ENCODE peak calls at places on chromosomes 7 and 10, in five cellular contexts. One of them, this sample, is unnamed.

GRCh38 chr7:7779888-7780287 is 61.5 kb upstream of the RPA3 start:
- DNase-seq in HEK293T: no peak
- DNase-seq in NT2/D1: no peak
- DNase-seq in GM12878: no peak
- DNase-seq in H1: no peak
- DNase-seq in this sample: no peak

GRCh38 chr7:1729773-1730172 is 59.7 kb downstream of the ELFN1 start:
- DNase-seq in HEK293T: no peak
- DNase-seq in NT2/D1: no peak
- DNase-seq in GM12878: no peak
- DNase-seq in H1: no peak
- DNase-seq in this sample: no peak

GRCh38 chr7:139153832-139154231 is 44.3 kb upstream of the ZC3HAV1 start:
- DNase-seq in HEK293T: no peak
- DNase-seq in NT2/D1: no peak
- DNase-seq in GM12878: no peak
- DNase-seq in H1: no peak
- DNase-seq in this sample: no peak

GRCh38 chr7:88758355-88759215 is 915 bp upstream of the ZNF804B start:
- DNase-seq in HEK293T: peak
- DNase-seq in NT2/D1: peak
- DNase-seq in GM12878: no peak
- DNase-seq in H1: peak
- DNase-seq in this sample: no peak

GRCh38 chr7:93594250-93594649 is 19.7 kb upstream of the CALCR start:
- DNase-seq in HEK293T: no peak
- DNase-seq in NT2/D1: no peak
- DNase-seq in GM12878: no peak
- DNase-seq in H1: no peak
- DNase-seq in this sample: no peak

GRCh38 chr10:13812804-13813203 is 226.0 kb downstream of the PRPF18 start:
- DNase-seq in HEK293T: no peak
- DNase-seq in NT2/D1: no peak
- DNase-seq in GM12878: no peak
- DNase-seq in H1: no peak
- DNase-seq in this sample: no peak

GRCh38 chr7:75889826-75890225 is 11.0 kb downstream of the RHBDD2 start:
- DNase-seq in HEK293T: no peak
- DNase-seq in NT2/D1: no peak
- DNase-seq in GM12878: no peak
- DNase-seq in H1: no peak
- DNase-seq in this sample: no peak

GRCh38 chr10:87750001-87750651 is 67.9 kb downstream of the ATAD1 start:
- DNase-seq in HEK293T: no peak
- DNase-seq in NT2/D1: peak
- DNase-seq in GM12878: no peak
- DNase-seq in H1: no peak
- DNase-seq in this sample: no peak

GRCh38 chr10:96720422-96721206 is at the start of gene PIK3AP1:
- DNase-seq in HEK293T: peak
- DNase-seq in NT2/D1: no peak
- DNase-seq in GM12878: no peak
- DNase-seq in H1: peak
- DNase-seq in this sample: no peak

GRCh38 chr10:132420469-132421376 is 23.7 kb downstream of the PWWP2B start:
- DNase-seq in HEK293T: no peak
- DNase-seq in NT2/D1: no peak
- DNase-seq in GM12878: no peak
- DNase-seq in H1: no peak
- DNase-seq in this sample: peak

GRCh38 chr7:158495780-158496179 is 91.8 kb downstream of the PTPRN2 start:
- DNase-seq in HEK293T: peak
- DNase-seq in NT2/D1: peak
- DNase-seq in GM12878: no peak
- DNase-seq in H1: peak
- DNase-seq in this sample: peak

GRCh38 chr7:120732256-120732655 is 125.7 kb downstream of the TSPAN12 start:
- DNase-seq in HEK293T: no peak
- DNase-seq in NT2/D1: no peak
- DNase-seq in GM12878: no peak
- DNase-seq in H1: no peak
- DNase-seq in this sample: no peak

GRCh38 chr10:30437039-30437781 is 3.2 kb downstream of the MAP3K8 start:
- DNase-seq in HEK293T: no peak
- DNase-seq in NT2/D1: no peak
- DNase-seq in GM12878: no peak
- DNase-seq in H1: no peak
- DNase-seq in this sample: no peak

GRCh38 chr7:150959739-150960734 is 18.1 kb downstream of the KCNH2 start:
- DNase-seq in HEK293T: no peak
- DNase-seq in NT2/D1: no peak
- DNase-seq in GM12878: no peak
- DNase-seq in H1: no peak
- DNase-seq in this sample: no peak
- TF ChIP-seq SUZ12 in HEK293T: no peak
- TF ChIP-seq SUZ12 in NT2/D1: no peak
- TF ChIP-seq SUZ12 in GM12878: no peak
- TF ChIP-seq SUZ12 in H1: no peak
- TF ChIP-seq SUZ12 in this sample: no peak

GRCh38 chr10:48769706-48770105 is 85.0 kb downstream of the WDFY4 start:
- DNase-seq in HEK293T: no peak
- DNase-seq in NT2/D1: no peak
- DNase-seq in GM12878: no peak
- DNase-seq in H1: no peak
- DNase-seq in this sample: no peak
- TF ChIP-seq SUZ12 in HEK293T: no peak
- TF ChIP-seq SUZ12 in NT2/D1: no peak
- TF ChIP-seq SUZ12 in GM12878: no peak
- TF ChIP-seq SUZ12 in H1: no peak
- TF ChIP-seq SUZ12 in this sample: no peak

GRCh38 chr7:35749548-35749947 is 51.3 kb upstream of the SEPTIN7 start:
- DNase-seq in HEK293T: no peak
- DNase-seq in NT2/D1: no peak
- DNase-seq in GM12878: no peak
- DNase-seq in H1: no peak
- DNase-seq in this sample: no peak

GRCh38 chr7:35747611-35748010 is 52.7 kb upstream of the HERPUD2 start:
- DNase-seq in HEK293T: no peak
- DNase-seq in NT2/D1: no peak
- DNase-seq in GM12878: no peak
- DNase-seq in H1: no peak
- DNase-seq in this sample: no peak

GRCh38 chr7:35753761-35754603 is 46.9 kb upstream of the SEPTIN7 start:
- DNase-seq in HEK293T: no peak
- DNase-seq in NT2/D1: no peak
- DNase-seq in GM12878: no peak
- DNase-seq in H1: no peak
- DNase-seq in this sample: no peak

GRCh38 chr7:35752727-35753126 is 48.1 kb upstream of the SEPTIN7 start:
- DNase-seq in HEK293T: no peak
- DNase-seq in NT2/D1: no peak
- DNase-seq in GM12878: no peak
- DNase-seq in H1: no peak
- DNase-seq in this sample: no peak

DNA sequence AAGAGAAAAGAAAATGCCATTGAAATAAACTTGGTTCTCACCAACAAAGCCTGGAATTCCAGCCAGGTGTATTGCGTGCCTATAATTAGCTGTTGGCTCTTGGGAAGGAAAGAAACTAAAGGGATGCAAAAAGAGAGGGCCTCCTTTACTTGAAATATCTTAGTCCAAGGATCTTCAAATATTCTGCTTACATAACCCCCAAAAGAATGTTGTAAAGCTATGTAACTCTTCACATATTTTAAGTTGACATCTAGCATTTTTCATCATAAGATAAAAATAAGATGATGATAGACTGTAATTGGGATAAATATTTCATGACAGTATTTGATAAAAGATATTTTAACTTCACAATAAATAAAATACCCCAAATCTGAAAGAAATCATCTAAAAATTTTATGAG is 52.5 kb upstream of the SEPTIN7 start:
- DNase-seq in HEK293T: no peak
- DNase-seq in NT2/D1: no peak
- DNase-seq in GM12878: no peak
- DNase-seq in H1: no peak
- DNase-seq in this sample: no peak
- TF ChIP-seq SUZ12 in HEK293T: no peak
- TF ChIP-seq SUZ12 in NT2/D1: no peak
- TF ChIP-seq SUZ12 in GM12878: no peak
- TF ChIP-seq SUZ12 in H1: no peak
- TF ChIP-seq SUZ12 in this sample: no peak

GRCh38 chr10:663844-664243 is 25.6 kb downstream of the DIP2C start:
- DNase-seq in HEK293T: no peak
- DNase-seq in NT2/D1: no peak
- DNase-seq in GM12878: no peak
- DNase-seq in H1: no peak
- DNase-seq in this sample: no peak

GRCh38 chr10:662686-663465 is 26.6 kb downstream of the DIP2C start:
- DNase-seq in HEK293T: no peak
- DNase-seq in NT2/D1: no peak
- DNase-seq in GM12878: no peak
- DNase-seq in H1: no peak
- DNase-seq in this sample: no peak

GRCh38 chr10:664893-665292 is 24.6 kb downstream of the DIP2C start:
- DNase-seq in HEK293T: no peak
- DNase-seq in NT2/D1: no peak
- DNase-seq in GM12878: no peak
- DNase-seq in H1: no peak
- DNase-seq in this sample: no peak

GRCh38 chr10:663466-663751 is 26.1 kb downstream of the DIP2C start:
- DNase-seq in HEK293T: no peak
- DNase-seq in NT2/D1: no peak
- DNase-seq in GM12878: no peak
- DNase-seq in H1: no peak
- DNase-seq in this sample: no peak

GRCh38 chr10:664248-664647 is 25.2 kb downstream of the DIP2C start:
- DNase-seq in HEK293T: no peak
- DNase-seq in NT2/D1: no peak
- DNase-seq in GM12878: no peak
- DNase-seq in H1: no peak
- DNase-seq in this sample: no peak
- TF ChIP-seq SUZ12 in HEK293T: no peak
- TF ChIP-seq SUZ12 in NT2/D1: no peak
- TF ChIP-seq SUZ12 in GM12878: no peak
- TF ChIP-seq SUZ12 in H1: no peak
- TF ChIP-seq SUZ12 in this sample: no peak

This sample was measured in HepG2.